ENCODE peak calls at places on chromosome 10, in nine cellular contexts. V is neural progenitor cell; J is PC-9; W is mesothelial cell of epicardium; O is astrocyte of the spinal cord; S is GM20000; M is CD8-positive, alpha-beta T cell; Z is body of pancreas; H is CD4-positive, alpha-beta T cell. X is an unnamed sample.

GRCh38 chr10:33453081-33453850 is 118.8 kb upstream of the NRP1 start:
- DNase-seq in V (no peak), W (no peak), H (no peak), O (peak), J (no peak), S (no peak), Z (no peak), M (no peak), X (no peak)

GRCh38 chr10:106795619-106796018 is 368.9 kb downstream of the SORCS1 start:
- DNase-seq in Z (peak), O (no peak), W (peak), M (peak), S (peak), V (peak), H (no peak), J (no peak), X (peak)

GRCh38 chr10:5035356-5035755 is 31.7 kb upstream of the AKR1C2 start:
- DNase-seq in S (no peak), W (no peak), M (no peak), H (no peak), V (no peak), O (no peak), J (no peak), Z (no peak), X (no peak)

GRCh38 chr10:81031774-81032173 is 494.1 kb downstream of the SH2D4B start:
- DNase-seq in S (peak), O (no peak), J (no peak), M (no peak), W (no peak), H (no peak), V (no peak), Z (no peak), X (no peak)

GRCh38 chr10:137606-138005 is 2.4 kb downstream of the ZMYND11 start:
- DNase-seq in O (peak), M (no peak), S (no peak), V (no peak), H (no peak), W (no peak), Z (no peak), J (no peak), X (no peak)

GRCh38 chr10:119480667-119481066 is 61.9 kb downstream of the RGS10 start:
- DNase-seq in W (no peak), S (no peak), Z (no peak), M (no peak), H (no peak), O (no peak), J (no peak), V (no peak), X (no peak)

GRCh38 chr10:4883079-4883739 is 57.2 kb downstream of the AKR1E2 start:
- DNase-seq in W (no peak), S (no peak), H (no peak), Z (no peak), V (no peak), M (no peak), O (peak), J (no peak), X (no peak)

GRCh38 chr10:33914746-33915145 is 580.3 kb upstream of the NRP1 start:
- DNase-seq in M (no peak), O (no peak), S (no peak), V (no peak), J (no peak), W (no peak), Z (no peak), H (no peak), X (no peak)

GRCh38 chr10:104035817-104036384 is 49.8 kb downstream of the COL17A1 start:
- DNase-seq in Z (no peak), H (no peak), W (no peak), V (no peak), S (no peak), M (no peak), J (no peak), O (no peak), X (no peak)

GRCh38 chr10:78045237-78045636 is 11.6 kb downstream of the RPS24 start:
- DNase-seq in J (no peak), V (no peak), M (no peak), Z (no peak), H (no peak), O (no peak), W (no peak), S (peak), X (no peak)

GRCh38 chr10:74862625-74863024 is 36.2 kb downstream of the KAT6B start:
- DNase-seq in W (no peak), M (no peak), J (no peak), Z (no peak), S (no peak), O (no peak), V (no peak), H (no peak), X (no peak)

GRCh38 chr10:24333736-24334135 is 124.8 kb downstream of the KIAA1217 start:
- DNase-seq in J (no peak), M (no peak), H (no peak), O (peak), W (no peak), V (no peak), Z (no peak), S (no peak), X (no peak)

GRCh38 chr10:3056280-3057037 is 10.9 kb upstream of the PFKP start:
- DNase-seq in H (no peak), Z (no peak), W (no peak), J (no peak), O (no peak), S (no peak), M (no peak), V (no peak), X (no peak)

GRCh38 chr10:96230527-96230926 is 40.8 kb downstream of the BLNK start:
- DNase-seq in Z (no peak), H (no peak), M (no peak), V (no peak), W (no peak), J (no peak), O (no peak), S (no peak), X (no peak)

DNA sequence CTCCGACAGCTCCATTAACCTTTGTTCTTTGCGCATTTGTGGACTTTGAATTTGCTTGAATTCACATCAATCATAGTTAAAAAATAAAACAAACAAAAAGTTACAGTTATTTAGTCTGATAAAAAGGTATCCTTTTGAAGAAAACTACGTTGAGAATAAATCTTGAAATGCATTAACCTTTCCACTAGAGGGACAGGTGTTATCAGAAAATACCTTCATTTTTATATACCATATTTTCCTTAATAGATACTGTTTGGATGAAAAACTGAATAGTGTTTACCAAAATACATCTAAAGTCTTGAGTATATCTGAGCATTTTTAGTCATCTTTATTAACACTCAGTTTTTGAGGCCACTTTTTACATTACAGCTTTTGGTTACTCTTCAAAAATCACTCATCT is 371.9 kb downstream of the ZWINT start:
- DNase-seq in S (no peak), V (no peak), J (no peak), W (no peak), Z (no peak), M (no peak), H (no peak), O (no peak), X (no peak)
- TF ChIP-seq CTCF in S (no peak), V (peak), J (peak), W (peak), Z (no peak), M (no peak), H (no peak), O (no peak), X (no peak)

DNA sequence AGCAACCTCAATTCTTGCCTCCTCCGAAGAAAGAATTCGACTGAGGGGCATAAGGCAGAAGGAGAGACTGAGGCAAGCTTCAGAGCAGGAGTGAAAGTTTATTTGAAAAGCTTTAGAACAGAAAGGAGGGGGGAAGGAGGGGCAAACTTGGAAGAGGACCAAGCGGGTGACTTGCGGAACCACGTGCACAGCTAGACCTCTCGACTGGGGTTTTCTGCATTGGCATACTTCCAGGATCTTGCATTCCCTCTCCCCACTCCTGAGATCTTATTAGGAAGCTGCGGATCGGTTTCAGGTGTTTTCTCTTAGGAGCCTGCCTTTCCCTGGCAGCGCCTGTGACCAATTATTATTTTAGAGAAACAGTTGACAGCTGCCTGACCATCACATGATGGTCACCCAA is 20.3 kb upstream of the CPXM2 start:
- DNase-seq in W (no peak), V (no peak), Z (no peak), O (no peak), M (no peak), J (no peak), S (no peak), H (no peak), X (no peak)
- TF ChIP-seq CTCF in W (no peak), V (no peak), Z (no peak), O (no peak), M (no peak), J (no peak), S (no peak), H (no peak), X (no peak)

GRCh38 chr10:59536151-59536550 is 173.5 kb downstream of the SLC16A9 start:
- DNase-seq in Z (no peak), J (no peak), W (no peak), S (no peak), O (peak), M (no peak), H (no peak), V (no peak), X (no peak)
- TF ChIP-seq CTCF in Z (no peak), J (no peak), W (no peak), S (no peak), O (no peak), M (no peak), H (no peak), V (no peak), X (no peak)

GRCh38 chr10:11434323-11434722 is 177.1 kb downstream of the USP6NL start:
- DNase-seq in V (peak), W (no peak), Z (no peak), J (no peak), O (no peak), H (no peak), M (no peak), S (peak), X (no peak)
- TF ChIP-seq CTCF in V (peak), W (no peak), Z (no peak), J (no peak), O (peak), H (no peak), M (no peak), S (peak), X (peak)

GRCh38 chr10:7532723-7533498 is 122.1 kb upstream of the SFMBT2 start:
- DNase-seq in W (no peak), J (no peak), S (no peak), Z (no peak), V (no peak), O (no peak), M (no peak), H (no peak), X (peak)

GRCh38 chr10:7525314-7526016 is 114.6 kb upstream of the SFMBT2 start:
- DNase-seq in H (peak), M (peak), J (peak), O (peak), S (peak), V (peak), W (peak), Z (peak), X (peak)

GRCh38 chr10:7526017-7526400 is 115.2 kb upstream of the SFMBT2 start:
- DNase-seq in J (no peak), Z (no peak), M (no peak), S (no peak), W (no peak), H (no peak), O (no peak), V (no peak), X (no peak)

GRCh38 chr10:7527468-7527867 is 116.6 kb upstream of the SFMBT2 start:
- DNase-seq in H (no peak), S (no peak), Z (no peak), M (no peak), J (no peak), W (no peak), V (no peak), O (no peak), X (no peak)

GRCh38 chr10:7529638-7530037 is 118.8 kb upstream of the SFMBT2 start:
- DNase-seq in M (no peak), V (peak), Z (no peak), O (no peak), H (no peak), W (no peak), J (no peak), S (no peak), X (no peak)
- TF ChIP-seq CTCF in M (no peak), V (no peak), Z (no peak), O (peak), H (no peak), W (no peak), J (no peak), S (no peak), X (no peak)

X was measured in nephron progenitor cell.